ENCODE peak calls at places on chromosomes 12 and 14, in ten cellular contexts. I is A172; M is type B pancreatic cell; B is fibroblast of lung; F is RWPE2; J is lung; Z is activated naive CD4-positive, alpha-beta T cell; N is renal cortical epithelial cell; P is upper lobe of right lung; C is NCI-H1092. D is an unnamed sample.

GRCh38 chr14:85248881-85249635 is 280.9 kb upstream of the FLRT2 start:
- DNase-seq in N (no peak), I (no peak), J (no peak), Z (no peak), C (no peak), F (no peak), P (no peak), B (peak; percentile 38), M (no peak), D (no peak)

GRCh38 chr12:106766393-106766826 is 8.1 kb upstream of the RIC8B start:
- DNase-seq in N (peak; percentile 93), P (peak; percentile 74), I (no peak), Z (no peak), J (peak; percentile 65), B (peak; percentile 64), M (no peak), F (no peak), C (no peak), D (no peak)

GRCh38 chr14:100537701-100538565 is 49.3 kb downstream of the BEGAIN start:
- DNase-seq in P (peak; percentile 63), I (no peak), Z (no peak), N (no peak), J (no peak), F (peak; percentile 78), M (peak; percentile 68), B (no peak), C (no peak), D (peak; percentile 83)

GRCh38 chr14:90426663-90427062 is 29.8 kb downstream of the CALM1 start:
- DNase-seq in M (no peak), P (no peak), F (no peak), C (no peak), B (peak; percentile 41), I (no peak), N (peak; percentile 36), Z (no peak), J (no peak), D (no peak)

GRCh38 chr14:58464652-58465051 is 37.1 kb downstream of the KIAA0586 start:
- DNase-seq in B (no peak), N (no peak), J (no peak), P (no peak), C (no peak), F (no peak), Z (no peak), M (no peak), I (no peak), D (no peak)

GRCh38 chr12:34219046-34219770 is 196.9 kb downstream of the ALG10 start:
- DNase-seq in N (no peak), I (no peak), C (no peak), B (peak; percentile 9), P (no peak), Z (no peak), M (no peak), J (no peak), F (no peak), D (no peak)

GRCh38 chr14:24013654-24014514 is 25.2 kb downstream of the DHRS4L2 start:
- DNase-seq in C (peak; percentile 44), F (no peak), P (no peak), B (peak; percentile 76), J (peak; percentile 57), M (no peak), Z (peak; percentile 3), I (peak; percentile 38), N (peak; percentile 61), D (peak; percentile 61)

GRCh38 chr14:106564058-106564643 is 1037.8 kb downstream of the TMEM121 start:
- DNase-seq in Z (peak; percentile 64), B (no peak), P (peak; percentile 75), M (no peak), J (peak; percentile 41), N (no peak), I (no peak), F (no peak), C (no peak), D (no peak)

GRCh38 chr12:107478881-107479280 is 206.7 kb upstream of the PWP1 start:
- DNase-seq in Z (no peak), F (no peak), M (no peak), C (no peak), N (no peak), P (no peak), I (no peak), B (no peak), J (no peak), D (no peak)

GRCh38 chr12:57224973-57225679 is 4.4 kb upstream of the SHMT2 start:
- DNase-seq in Z (peak; percentile 62), J (no peak), N (no peak), C (no peak), I (no peak), B (peak; percentile 32), M (no peak), F (no peak), P (peak; percentile 85), D (no peak)

GRCh38 chr14:69768873-69769272 is 1.9 kb downstream of the SRSF5 start:
- DNase-seq in I (no peak), F (no peak), N (no peak), Z (no peak), M (no peak), B (no peak), P (no peak), J (no peak), C (no peak), D (no peak)

GRCh38 chr12:47107446-47107845 is 27.7 kb upstream of the AMIGO2 start:
- DNase-seq in B (no peak), P (no peak), Z (no peak), F (no peak), I (no peak), M (no peak), N (no peak), J (no peak), C (no peak), D (no peak)

GRCh38 chr14:67698179-67698578 is 2.6 kb upstream of the RDH11 start:
- DNase-seq in F (no peak), P (no peak), N (no peak), B (no peak), Z (no peak), I (no peak), M (no peak), J (no peak), C (no peak), D (no peak)

GRCh38 chr12:124681779-124682391 is 114.5 kb upstream of the NCOR2 start:
- DNase-seq in C (no peak), F (no peak), N (peak; percentile 52), I (peak; percentile 70), B (peak; percentile 95), J (no peak), Z (no peak), M (no peak), P (no peak), D (no peak)

GRCh38 chr12:124172646-124173045 is 122.2 kb upstream of the RFLNA start:
- DNase-seq in B (no peak), I (peak; percentile 81), N (peak; percentile 69), F (no peak), Z (no peak), C (no peak), M (no peak), P (no peak), J (no peak), D (no peak)

GRCh38 chr14:103568952-103569351 is 6.2 kb downstream of the COA8 start:
- DNase-seq in N (peak; percentile 15), J (no peak), B (no peak), Z (no peak), P (no peak), F (no peak), C (no peak), M (no peak), I (no peak), D (no peak)

GRCh38 chr12:94145231-94145979 is 3.0 kb upstream of the PLXNC1 start:
- DNase-seq in Z (no peak), B (peak; percentile 80), F (no peak), M (no peak), N (no peak), P (no peak), J (no peak), I (peak; percentile 13), C (no peak), D (peak; percentile 61)

GRCh38 chr14:42028607-42029006 is 421.9 kb downstream of the LRFN5 start:
- DNase-seq in F (no peak), C (no peak), M (no peak), I (no peak), N (no peak), P (no peak), Z (no peak), J (no peak), B (no peak), D (no peak)

GRCh38 chr12:105013892-105014291 is 27.8 kb downstream of the NOPCHAP1 start:
- DNase-seq in I (peak; percentile 21), N (peak; percentile 23), B (peak; percentile 28), M (no peak), F (no peak), Z (no peak), C (no peak), P (no peak), J (no peak), D (no peak)

GRCh38 chr14:93728651-93729016 is 59.7 kb downstream of the PRIMA1 start:
- DNase-seq in I (no peak), Z (no peak), J (no peak), P (no peak), N (no peak), F (no peak), M (no peak), C (no peak), B (no peak), D (no peak)

GRCh38 chr12:67239061-67239460 is 30.1 kb upstream of the CAND1 start:
- DNase-seq in C (no peak), I (peak; percentile 5), J (no peak), N (no peak), P (no peak), M (no peak), F (no peak), B (no peak), Z (no peak), D (no peak)

GRCh38 chr12:122182887-122183587 is at the start of gene LRRC43:
- DNase-seq in F (no peak), N (no peak), C (peak; percentile 48), Z (peak; percentile 33), M (peak; percentile 79), I (no peak), J (no peak), B (no peak), P (peak; percentile 82), D (peak; percentile 73)

GRCh38 chr12:3309805-3310204 is 181.2 kb upstream of the PRMT8 start:
- DNase-seq in J (no peak), Z (no peak), P (no peak), B (no peak), I (no peak), M (no peak), F (no peak), C (no peak), N (no peak), D (no peak)

GRCh38 chr12:88703790-88704189 is 123.5 kb upstream of the KITLG start:
- DNase-seq in M (no peak), N (no peak), J (no peak), C (no peak), P (no peak), F (no peak), I (peak; percentile 35), Z (no peak), B (peak; percentile 1), D (no peak)

GRCh38 chr12:71397433-71397954 is 42.1 kb upstream of the LGR5 start:
- DNase-seq in N (peak; percentile 67), P (no peak), I (peak; percentile 70), C (no peak), B (no peak), J (no peak), F (no peak), Z (no peak), M (no peak), D (no peak)